ENCODE peak calls at places on chromosomes 1 and 21, in eight cellular contexts. One of them, this sample, is unnamed.

GRCh38 chr1:35715568-35716002 is 3.1 kb downstream of the C1orf216 start:
- DNase-seq in sigmoid colon: peak
- DNase-seq in breast epithelium: peak
- DNase-seq in transverse colon: peak
- DNase-seq in spleen: peak
- DNase-seq in endothelial cell of umbilical vein: peak
- DNase-seq in H1: peak
- DNase-seq in Panc1: no peak
- DNase-seq in this sample: no peak

GRCh38 chr1:10917513-10918454 is 94.7 kb upstream of the TARDBP start:
- DNase-seq in Panc1: no peak
- DNase-seq in endothelial cell of umbilical vein: no peak
- DNase-seq in breast epithelium: no peak
- DNase-seq in spleen: peak
- DNase-seq in transverse colon: no peak
- DNase-seq in H1: no peak
- DNase-seq in sigmoid colon: no peak
- DNase-seq in this sample: no peak

GRCh38 chr1:78165816-78166215 is 120.0 kb downstream of the GIPC2 start:
- DNase-seq in H1: no peak
- DNase-seq in sigmoid colon: no peak
- DNase-seq in transverse colon: no peak
- DNase-seq in breast epithelium: no peak
- DNase-seq in Panc1: no peak
- DNase-seq in endothelial cell of umbilical vein: no peak
- DNase-seq in spleen: no peak
- DNase-seq in this sample: no peak

GRCh38 chr1:183287191-183287675 is 101.2 kb downstream of the LAMC2 start:
- DNase-seq in endothelial cell of umbilical vein: peak
- DNase-seq in Panc1: no peak
- DNase-seq in spleen: no peak
- DNase-seq in breast epithelium: no peak
- DNase-seq in sigmoid colon: no peak
- DNase-seq in transverse colon: no peak
- DNase-seq in H1: no peak
- DNase-seq in this sample: no peak

GRCh38 chr1:109717729-109718128 is 5.7 kb downstream of the GSTM5 start:
- DNase-seq in endothelial cell of umbilical vein: no peak
- DNase-seq in transverse colon: no peak
- DNase-seq in sigmoid colon: no peak
- DNase-seq in spleen: no peak
- DNase-seq in H1: no peak
- DNase-seq in Panc1: no peak
- DNase-seq in breast epithelium: no peak
- DNase-seq in this sample: no peak

GRCh38 chr1:56464294-56464693 is 115.1 kb downstream of the PLPP3 start:
- DNase-seq in Panc1: no peak
- DNase-seq in breast epithelium: no peak
- DNase-seq in H1: no peak
- DNase-seq in spleen: no peak
- DNase-seq in transverse colon: no peak
- DNase-seq in endothelial cell of umbilical vein: no peak
- DNase-seq in sigmoid colon: no peak
- DNase-seq in this sample: no peak

GRCh38 chr1:160352555-160352954 is 9.4 kb downstream of the NCSTN start:
- DNase-seq in sigmoid colon: no peak
- DNase-seq in spleen: no peak
- DNase-seq in transverse colon: no peak
- DNase-seq in breast epithelium: no peak
- DNase-seq in H1: no peak
- DNase-seq in Panc1: no peak
- DNase-seq in endothelial cell of umbilical vein: no peak
- DNase-seq in this sample: no peak

GRCh38 chr1:200231787-200232222 is 178.0 kb downstream of the ZNF281 start:
- DNase-seq in Panc1: no peak
- DNase-seq in H1: no peak
- DNase-seq in transverse colon: no peak
- DNase-seq in endothelial cell of umbilical vein: peak
- DNase-seq in sigmoid colon: no peak
- DNase-seq in spleen: no peak
- DNase-seq in breast epithelium: no peak
- DNase-seq in this sample: peak

GRCh38 chr1:110927484-110928075 is 36.1 kb downstream of the LRIF1 start:
- DNase-seq in H1: no peak
- DNase-seq in Panc1: no peak
- DNase-seq in spleen: no peak
- DNase-seq in endothelial cell of umbilical vein: no peak
- DNase-seq in sigmoid colon: no peak
- DNase-seq in breast epithelium: no peak
- DNase-seq in transverse colon: no peak
- DNase-seq in this sample: no peak

GRCh38 chr1:212207822-212208520 is 77.2 kb upstream of the PPP2R5A start:
- DNase-seq in Panc1: no peak
- DNase-seq in spleen: no peak
- DNase-seq in transverse colon: no peak
- DNase-seq in endothelial cell of umbilical vein: no peak
- DNase-seq in sigmoid colon: no peak
- DNase-seq in breast epithelium: no peak
- DNase-seq in H1: no peak
- DNase-seq in this sample: no peak

GRCh38 chr1:183942933-183943693 is 94.4 kb downstream of the COLGALT2 start:
- DNase-seq in Panc1: peak
- DNase-seq in sigmoid colon: peak
- DNase-seq in breast epithelium: no peak
- DNase-seq in spleen: no peak
- DNase-seq in H1: no peak
- DNase-seq in endothelial cell of umbilical vein: no peak
- DNase-seq in transverse colon: no peak
- DNase-seq in this sample: peak

GRCh38 chr1:235199441-235199840 is 38.4 kb upstream of the RBM34 start:
- DNase-seq in spleen: no peak
- DNase-seq in H1: no peak
- DNase-seq in sigmoid colon: no peak
- DNase-seq in breast epithelium: no peak
- DNase-seq in endothelial cell of umbilical vein: peak
- DNase-seq in Panc1: no peak
- DNase-seq in transverse colon: no peak
- DNase-seq in this sample: peak

GRCh38 chr1:48498096-48498791 is 26.2 kb upstream of the SPATA6 start:
- DNase-seq in Panc1: peak
- DNase-seq in sigmoid colon: peak
- DNase-seq in transverse colon: peak
- DNase-seq in endothelial cell of umbilical vein: peak
- DNase-seq in breast epithelium: peak
- DNase-seq in spleen: peak
- DNase-seq in H1: peak
- DNase-seq in this sample: no peak

GRCh38 chr1:186819140-186819539 is 9.6 kb upstream of the PLA2G4A start:
- DNase-seq in breast epithelium: no peak
- DNase-seq in transverse colon: no peak
- DNase-seq in Panc1: no peak
- DNase-seq in sigmoid colon: no peak
- DNase-seq in spleen: no peak
- DNase-seq in endothelial cell of umbilical vein: peak
- DNase-seq in H1: no peak
- DNase-seq in this sample: no peak

GRCh38 chr21:44666401-44667320 is at the start of gene KRTAP12-2:
- DNase-seq in endothelial cell of umbilical vein: no peak
- DNase-seq in breast epithelium: no peak
- DNase-seq in H1: no peak
- DNase-seq in sigmoid colon: no peak
- DNase-seq in spleen: no peak
- DNase-seq in Panc1: no peak
- DNase-seq in transverse colon: no peak
- DNase-seq in this sample: no peak

GRCh38 chr1:15386128-15386824 is 23.4 kb upstream of the EFHD2 start:
- DNase-seq in H1: peak
- DNase-seq in breast epithelium: no peak
- DNase-seq in Panc1: no peak
- DNase-seq in spleen: no peak
- DNase-seq in transverse colon: no peak
- DNase-seq in sigmoid colon: no peak
- DNase-seq in endothelial cell of umbilical vein: no peak
- DNase-seq in this sample: no peak

GRCh38 chr1:56590520-56591011 is 11.2 kb upstream of the PLPP3 start:
- DNase-seq in endothelial cell of umbilical vein: no peak
- DNase-seq in Panc1: no peak
- DNase-seq in spleen: no peak
- DNase-seq in breast epithelium: no peak
- DNase-seq in transverse colon: no peak
- DNase-seq in sigmoid colon: no peak
- DNase-seq in H1: no peak
- DNase-seq in this sample: no peak

GRCh38 chr1:113255728-113256347 is 134.5 kb upstream of the MAGI3 start:
- DNase-seq in H1: no peak
- DNase-seq in transverse colon: peak
- DNase-seq in spleen: no peak
- DNase-seq in sigmoid colon: no peak
- DNase-seq in breast epithelium: no peak
- DNase-seq in endothelial cell of umbilical vein: no peak
- DNase-seq in Panc1: no peak
- DNase-seq in this sample: no peak

DNA sequence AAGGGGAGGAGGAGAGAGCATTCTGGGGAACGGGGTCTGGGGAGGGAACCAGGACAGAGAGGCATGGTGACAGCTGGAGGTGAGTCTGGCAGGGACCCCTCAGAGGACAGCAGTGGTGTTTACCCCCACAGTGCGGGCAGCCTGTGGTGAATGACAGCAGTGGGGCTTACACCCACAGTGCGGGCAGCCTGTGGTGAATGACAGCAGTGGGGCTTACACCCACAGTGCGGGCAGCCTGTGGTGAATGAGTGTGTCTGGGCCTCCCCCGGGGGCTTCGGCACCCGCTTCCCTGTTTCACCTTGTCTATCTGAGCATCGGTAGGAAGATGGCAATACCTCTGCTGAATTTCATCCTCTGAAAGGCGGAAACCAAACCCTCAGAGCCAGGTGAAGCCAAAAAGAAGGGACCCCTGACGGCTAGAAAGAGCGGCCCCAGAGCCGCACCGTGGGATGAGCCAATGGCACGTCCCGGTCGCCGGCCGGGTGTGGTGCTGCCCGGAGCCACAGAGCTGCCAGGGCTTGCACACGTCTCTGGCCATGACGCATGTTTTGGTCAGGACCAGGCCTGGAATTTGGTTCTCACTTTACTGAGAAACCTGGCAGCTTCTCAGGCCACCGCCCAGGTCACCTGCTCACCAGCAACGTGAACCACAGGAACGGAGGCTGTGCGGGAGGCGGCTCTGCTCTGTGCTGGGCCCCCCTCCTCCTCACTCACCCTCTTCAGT is 54.1 kb downstream of the SIK1 start:
- DNase-seq in breast epithelium: no peak
- DNase-seq in endothelial cell of umbilical vein: no peak
- DNase-seq in H1: no peak
- DNase-seq in spleen: no peak
- DNase-seq in transverse colon: no peak
- DNase-seq in Panc1: no peak
- DNase-seq in sigmoid colon: no peak
- DNase-seq in this sample: no peak
- TF ChIP-seq POLR2AphosphoS5 in breast epithelium: no peak
- TF ChIP-seq POLR2AphosphoS5 in endothelial cell of umbilical vein: no peak
- TF ChIP-seq POLR2AphosphoS5 in H1: no peak
- TF ChIP-seq POLR2AphosphoS5 in spleen: no peak
- TF ChIP-seq POLR2AphosphoS5 in transverse colon: no peak
- TF ChIP-seq POLR2AphosphoS5 in Panc1: no peak
- TF ChIP-seq POLR2AphosphoS5 in sigmoid colon: no peak
- TF ChIP-seq POLR2AphosphoS5 in this sample: no peak

GRCh38 chr1:53330819-53331218 is 2.9 kb upstream of the LRP8 start:
- DNase-seq in sigmoid colon: peak
- DNase-seq in transverse colon: no peak
- DNase-seq in breast epithelium: peak
- DNase-seq in H1: no peak
- DNase-seq in endothelial cell of umbilical vein: no peak
- DNase-seq in spleen: peak
- DNase-seq in Panc1: no peak
- DNase-seq in this sample: no peak

GRCh38 chr1:53327183-53327941 is 508 bp downstream of the LRP8 start:
- DNase-seq in H1: peak
- DNase-seq in transverse colon: peak
- DNase-seq in Panc1: no peak
- DNase-seq in breast epithelium: no peak
- DNase-seq in sigmoid colon: no peak
- DNase-seq in endothelial cell of umbilical vein: peak
- DNase-seq in spleen: peak
- DNase-seq in this sample: no peak

GRCh38 chr1:53328009-53328489 is at the start of gene LRP8:
- DNase-seq in Panc1: no peak
- DNase-seq in endothelial cell of umbilical vein: peak
- DNase-seq in spleen: peak
- DNase-seq in H1: peak
- DNase-seq in transverse colon: peak
- DNase-seq in sigmoid colon: peak
- DNase-seq in breast epithelium: no peak
- DNase-seq in this sample: no peak

GRCh38 chr1:53328490-53329182 is 766 bp upstream of the LRP8 start:
- DNase-seq in H1: peak
- DNase-seq in spleen: peak
- DNase-seq in endothelial cell of umbilical vein: no peak
- DNase-seq in breast epithelium: no peak
- DNase-seq in transverse colon: peak
- DNase-seq in Panc1: no peak
- DNase-seq in sigmoid colon: peak
- DNase-seq in this sample: no peak

GRCh38 chr1:53329183-53329544 is 1.3 kb upstream of the LRP8 start:
- DNase-seq in Panc1: no peak
- DNase-seq in breast epithelium: no peak
- DNase-seq in sigmoid colon: peak
- DNase-seq in spleen: peak
- DNase-seq in transverse colon: no peak
- DNase-seq in H1: no peak
- DNase-seq in endothelial cell of umbilical vein: no peak
- DNase-seq in this sample: no peak
- H3K4me3 ChIP-seq in Panc1: no peak
- H3K4me3 ChIP-seq in breast epithelium: no peak
- H3K4me3 ChIP-seq in sigmoid colon: no peak
- H3K4me3 ChIP-seq in spleen: no peak
- H3K4me3 ChIP-seq in transverse colon: no peak
- H3K4me3 ChIP-seq in H1: no peak
- H3K4me3 ChIP-seq in endothelial cell of umbilical vein: no peak
- H3K4me3 ChIP-seq in this sample: no peak

DNA sequence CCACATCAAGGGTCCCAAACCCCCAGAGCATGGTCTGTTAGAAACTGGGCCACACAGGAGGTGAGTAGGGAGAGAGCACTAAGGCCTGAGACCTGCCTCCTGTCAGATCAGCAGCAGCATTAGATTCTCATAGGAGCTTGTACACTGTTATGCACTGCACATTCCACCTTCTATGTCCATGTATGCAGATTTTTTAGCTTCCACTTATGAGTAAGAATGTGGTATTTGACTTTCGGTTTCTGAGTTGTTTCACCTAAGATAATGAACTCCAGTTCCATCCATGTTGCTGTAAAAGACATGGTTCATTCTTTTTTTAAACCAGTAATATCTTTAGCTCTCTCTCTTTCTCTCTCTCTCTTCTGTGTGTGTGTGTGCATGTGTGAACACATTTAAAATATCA is 663 bp upstream of the GBP6 start:
- DNase-seq in spleen: no peak
- DNase-seq in endothelial cell of umbilical vein: no peak
- DNase-seq in breast epithelium: no peak
- DNase-seq in Panc1: no peak
- DNase-seq in transverse colon: no peak
- DNase-seq in sigmoid colon: no peak
- DNase-seq in H1: no peak
- DNase-seq in this sample: no peak
- TF ChIP-seq POLR2AphosphoS5 in spleen: no peak
- TF ChIP-seq POLR2AphosphoS5 in endothelial cell of umbilical vein: no peak
- TF ChIP-seq POLR2AphosphoS5 in breast epithelium: no peak
- TF ChIP-seq POLR2AphosphoS5 in Panc1: no peak
- TF ChIP-seq POLR2AphosphoS5 in transverse colon: no peak
- TF ChIP-seq POLR2AphosphoS5 in sigmoid colon: no peak
- TF ChIP-seq POLR2AphosphoS5 in H1: no peak
- TF ChIP-seq POLR2AphosphoS5 in this sample: no peak

GRCh38 chr21:34983680-34984086 is 65.4 kb downstream of the RUNX1 start:
- DNase-seq in spleen: no peak
- DNase-seq in endothelial cell of umbilical vein: peak
- DNase-seq in H1: no peak
- DNase-seq in transverse colon: no peak
- DNase-seq in breast epithelium: no peak
- DNase-seq in sigmoid colon: no peak
- DNase-seq in Panc1: no peak
- DNase-seq in this sample: no peak
- H3K4me3 ChIP-seq in spleen: no peak
- H3K4me3 ChIP-seq in endothelial cell of umbilical vein: no peak
- H3K4me3 ChIP-seq in H1: no peak
- H3K4me3 ChIP-seq in transverse colon: no peak
- H3K4me3 ChIP-seq in breast epithelium: no peak
- H3K4me3 ChIP-seq in sigmoid colon: no peak
- H3K4me3 ChIP-seq in Panc1: no peak
- H3K4me3 ChIP-seq in this sample: no peak